ENCODE peak calls at places on chromosomes 11 and 22, in four cellular contexts. A is amygdala, Q is DMS 273 treated with DMSO at 0.1 percent for 48 hours, U is NCI-H1092. Y is an unnamed sample.

GRCh38 chr11:2862950-2863618 is 22.5 kb downstream of the CDKN1C start:
- DNase-seq in Q (no peak), U (no peak), A (no peak), Y (no peak)

GRCh38 chr11:83287631-83288030 is 1.5 kb upstream of the CCDC90B start:
- DNase-seq in Q (no peak), U (no peak), A (no peak), Y (no peak)

GRCh38 chr11:121249039-121249663 is 43.4 kb upstream of the SC5D start:
- DNase-seq in U (no peak), Q (no peak), A (no peak), Y (no peak)

GRCh38 chr22:39900306-39901227 is at the start of gene GRAP2:
- DNase-seq in A (no peak), U (no peak), Q (no peak), Y (no peak)

GRCh38 chr11:75733346-75734107 is 15.9 kb downstream of the MOGAT2 start:
- DNase-seq in A (no peak), Q (no peak), U (peak), Y (no peak)

GRCh38 chr11:68439355-68440065 is 21.0 kb upstream of the PPP6R3 start:
- DNase-seq in A (no peak), Q (no peak), U (no peak), Y (no peak)

GRCh38 chr11:90171359-90171758 is 36.9 kb downstream of the NAALAD2 start:
- DNase-seq in A (no peak), U (no peak), Q (no peak), Y (no peak)

GRCh38 chr22:40107244-40107643 is 70.5 kb upstream of the TNRC6B start:
- DNase-seq in Q (no peak), A (no peak), U (no peak), Y (no peak)

GRCh38 chr22:41976961-41977566 is 7.8 kb downstream of the SEPTIN3 start:
- DNase-seq in Q (no peak), U (peak), A (no peak), Y (no peak)

GRCh38 chr11:69157822-69158231 is 2.1 kb downstream of the SMIM38 start:
- DNase-seq in A (no peak), U (no peak), Q (no peak), Y (no peak)

GRCh38 chr11:96272542-96273306 is 70.3 kb downstream of the MAML2 start:
- DNase-seq in A (no peak), U (no peak), Q (no peak), Y (no peak)

GRCh38 chr11:2928605-2929510 is at the start of gene PHLDA2:
- DNase-seq in U (peak), A (no peak), Q (no peak), Y (peak)

GRCh38 chr11:68545796-68546195 is 85.2 kb downstream of the PPP6R3 start:
- DNase-seq in A (no peak), Q (no peak), U (no peak), Y (no peak)

GRCh38 chr22:42419328-42419881 is 12.8 kb downstream of the NFAM1 start:
- DNase-seq in Q (no peak), U (no peak), A (no peak), Y (no peak)

GRCh38 chr11:45609337-45609736 is 56.1 kb downstream of the CHST1 start:
- DNase-seq in U (no peak), A (no peak), Q (no peak), Y (no peak)